ENCODE peak calls at places on chromosomes 12 and 14, in four cellular contexts. F is colonic mucosa; V is CD8-positive, alpha-beta T cell; P is PC-3. Z is an unnamed sample. For H3K4me1, the result is how much of the 10 kb centered on the place peaks cover.

GRCh38 chr12:25319233-25319984 is 68.7 kb upstream of the KRAS start:
- DNase-seq in V (no peak), P (no peak), F (no peak), Z (no peak)

GRCh38 chr12:64824500-64825142 is at the start of gene TBC1D30:
- DNase-seq in V (no peak), P (peak), F (no peak), Z (no peak)

GRCh38 chr12:4825139-4825858 is 84.4 kb upstream of the KCNA1 start:
- DNase-seq in P (no peak), V (no peak), F (no peak), Z (no peak)

GRCh38 chr14:73460691-73461127 is 2.4 kb upstream of the NUMB start:
- DNase-seq in V (no peak), F (no peak), P (peak), Z (peak)

GRCh38 chr14:65164825-65165135 is 62.5 kb upstream of the MAX start:
- DNase-seq in F (no peak), V (no peak), P (no peak), Z (no peak)

GRCh38 chr14:101445278-101445677 is 116.0 kb upstream of the DIO3 start:
- DNase-seq in V (no peak), F (no peak), P (no peak), Z (no peak)

GRCh38 chr14:39731912-39732311 is 299.7 kb upstream of the FBXO33 start:
- DNase-seq in V (no peak), F (no peak), P (peak), Z (no peak)

GRCh38 chr12:69074559-69075349 is 141.8 kb upstream of the CPM start:
- DNase-seq in F (no peak), P (no peak), V (no peak), Z (peak)

GRCh38 chr12:124477109-124477915 is 90.1 kb downstream of the NCOR2 start:
- DNase-seq in V (no peak), F (no peak), P (no peak), Z (no peak)

GRCh38 chr14:66228267-66228970 is 257.8 kb upstream of the CCDC196 start:
- DNase-seq in P (peak), F (no peak), V (no peak), Z (peak)

GRCh38 chr12:3795096-3795799 is 42.3 kb upstream of the CRACR2A start:
- DNase-seq in P (no peak), V (no peak), F (no peak), Z (no peak)

GRCh38 chr12:56839489-56840442 is 76.6 kb downstream of the HSD17B6 start:
- DNase-seq in P (peak), F (peak), V (no peak), Z (no peak)

GRCh38 chr14:54483848-54484247 is 4.9 kb downstream of the GMFB start:
- DNase-seq in P (no peak), F (no peak), V (no peak), Z (no peak)

GRCh38 chr14:55077155-55077554 is 25.7 kb downstream of the MAPK1IP1L start:
- DNase-seq in F (peak), P (peak), V (no peak), Z (peak)

GRCh38 chr12:115840159-115840558 is 437.3 kb downstream of the MED13L start:
- DNase-seq in V (no peak), P (peak), F (no peak), Z (no peak)

GRCh38 chr12:123532808-123533649 is 490 bp downstream of the RILPL1 start:
- DNase-seq in V (no peak), P (peak), F (peak), Z (no peak)

GRCh38 chr14:99971929-99972747 is 93.1 kb upstream of the EVL start:
- DNase-seq in F (no peak), P (no peak), V (peak), Z (no peak)

GRCh38 chr12:7498832-7499231 is 4.7 kb downstream of the CD163 start:
- DNase-seq in F (no peak), P (no peak), V (no peak), Z (peak)

GRCh38 chr14:99986416-99986815 is 78.8 kb upstream of the EVL start:
- DNase-seq in F (no peak), V (no peak), P (no peak), Z (no peak)

GRCh38 chr12:69161835-69162234 is 77.5 kb upstream of the CPSF6 start:
- DNase-seq in P (no peak), F (no peak), V (no peak), Z (peak)

GRCh38 chr14:104435147-104436046 is 144.2 kb upstream of the C14orf180 start:
- DNase-seq in V (no peak), P (no peak), F (no peak), Z (no peak)

GRCh38 chr12:108571604-108572165 is 9.3 kb downstream of the ISCU start:
- DNase-seq in V (no peak), P (no peak), F (peak), Z (no peak)

GRCh38 chr12:132508248-132508740 is 18.3 kb downstream of the FBRSL1 start:
- DNase-seq in V (no peak), P (no peak), F (no peak), Z (no peak)

GRCh38 chr12:132506328-132506727 is 16.4 kb downstream of the FBRSL1 start:
- DNase-seq in V (no peak), P (no peak), F (no peak), Z (no peak)

GRCh38 chr12:132507656-132508055 is 17.7 kb downstream of the FBRSL1 start:
- DNase-seq in V (no peak), P (no peak), F (no peak), Z (no peak)

GRCh38 chr12:132505852-132506219 is 15.9 kb downstream of the FBRSL1 start:
- DNase-seq in F (no peak), V (no peak), P (no peak), Z (no peak)

GRCh38 chr12:132506730-132507538 is 17.0 kb downstream of the FBRSL1 start:
- DNase-seq in V (peak), P (no peak), F (peak), Z (no peak)
- H3K4me1 ChIP-seq in V (half or more), P (under half), F (under half), Z (under half)

GRCh38 chr14:33026850-33027420 is 88.3 kb downstream of the NPAS3 start:
- DNase-seq in V (no peak), F (no peak), P (peak), Z (no peak)
- H3K27ac ChIP-seq in V (no peak), F (peak), P (no peak), Z (no peak)

GRCh38 chr14:61260939-61261776 is 20.0 kb downstream of the TMEM30B start:
- DNase-seq in V (no peak), P (peak), F (no peak), Z (no peak)
- TF ChIP-seq CTCF in V (no peak), P (peak), F (no peak), Z (peak)

DNA sequence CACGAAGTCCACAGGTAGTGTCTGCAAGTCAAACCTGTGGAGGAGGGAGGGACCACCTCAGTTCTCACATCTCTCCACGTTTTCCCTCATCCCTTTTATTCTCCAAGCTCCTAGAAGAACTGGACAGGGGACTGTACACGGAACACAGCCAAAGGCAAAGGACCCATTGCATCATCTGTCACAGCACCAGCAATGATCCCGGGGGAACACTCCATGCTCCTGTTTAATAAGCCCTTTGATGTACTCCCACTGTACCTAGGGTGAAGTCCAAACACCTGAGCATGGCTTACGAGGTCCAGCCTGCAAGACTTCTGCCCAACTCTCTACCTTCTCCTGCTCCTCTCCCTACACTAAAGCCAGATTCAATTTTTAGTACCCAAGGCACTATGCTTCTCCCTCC is 26.5 kb downstream of the PRPF40B start:
- DNase-seq in P (no peak), V (no peak), F (no peak), Z (no peak)
- H3K4me1 ChIP-seq in P (under half), V (under half), F (under half), Z (under half)

GRCh38 chr12:906077-906585 is 43.4 kb downstream of the RAD52 start:
- DNase-seq in V (no peak), F (no peak), P (no peak), Z (no peak)

GRCh38 chr12:905273-906076 is 44.0 kb downstream of the RAD52 start:
- DNase-seq in P (no peak), V (no peak), F (no peak), Z (no peak)

GRCh38 chr12:903055-903454 is 46.4 kb downstream of the RAD52 start:
- DNase-seq in P (no peak), V (no peak), F (no peak), Z (no peak)

GRCh38 chr12:902581-902980 is 46.9 kb downstream of the RAD52 start:
- DNase-seq in P (peak), F (no peak), V (no peak), Z (no peak)

GRCh38 chr12:904010-904414 is 45.5 kb downstream of the RAD52 start:
- DNase-seq in F (no peak), V (no peak), P (no peak), Z (no peak)
- H3K27ac ChIP-seq in F (no peak), V (no peak), P (no peak), Z (no peak)

DNA sequence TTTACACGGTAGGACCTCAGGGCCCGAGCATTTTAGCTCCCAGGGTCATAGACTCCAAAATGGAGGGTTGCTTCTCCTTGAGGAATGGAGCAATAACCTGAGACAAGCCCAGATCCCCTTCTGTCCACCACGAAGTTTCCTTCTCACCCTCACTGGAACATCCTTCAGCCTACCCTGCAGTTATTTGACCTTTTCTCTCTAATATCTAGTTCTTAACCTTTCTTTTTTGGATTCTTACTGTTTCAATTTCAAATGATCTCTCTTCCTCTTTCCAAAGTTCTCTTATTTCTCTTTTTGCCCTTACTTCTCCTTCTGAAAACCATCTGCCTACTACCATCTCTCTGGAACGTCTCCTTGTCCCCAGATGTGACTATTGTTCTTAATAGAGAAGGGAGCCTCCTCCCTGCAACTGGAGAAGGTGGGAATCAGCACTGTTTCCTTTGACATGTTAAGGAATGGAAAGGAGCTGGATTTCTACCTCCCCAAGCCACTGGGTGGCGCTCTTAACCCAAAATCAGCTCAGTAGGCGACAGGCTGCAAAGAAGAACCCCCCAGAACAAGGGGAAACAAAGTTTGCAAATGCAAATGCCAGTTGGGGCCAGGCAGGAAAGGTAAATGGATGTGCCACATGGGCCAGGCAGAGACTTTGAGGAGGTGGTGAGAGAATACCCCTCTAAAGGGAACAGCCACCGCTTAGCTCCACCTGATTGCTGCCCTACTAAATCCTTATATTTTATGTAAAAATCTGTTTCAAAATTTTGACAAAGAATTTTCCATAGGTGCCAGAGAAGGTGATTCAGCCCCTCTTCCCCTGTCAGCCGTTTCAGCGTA is 22.4 kb upstream of the PDE1B start:
- DNase-seq in F (peak), P (peak), V (no peak), Z (no peak)
- TF ChIP-seq CTCF in F (peak), P (peak), V (peak), Z (peak)

Z was measured in foreskin keratinocyte.